ENCODE peak calls at places on chromosomes 6 and 20, in nine cellular contexts. One of them, this sample, is unnamed.

GRCh38 chr6:119036076-119036475 is 42.4 kb downstream of the FAM184A start:
- DNase-seq in GF-D8: no peak
- DNase-seq in GM20000: no peak
- DNase-seq in left kidney: no peak
- DNase-seq in NCI-H1436: no peak
- DNase-seq in HCT116: no peak
- DNase-seq in M059J: no peak
- DNase-seq in stimulated activated CD8-positive, alpha-beta memory T cell treated with anti-CD3 and anti-CD28 coated beads, Interleukin-7, amount 100 ng/mL, for 4 hours: no peak
- DNase-seq in DMS79: no peak
- DNase-seq in this sample: no peak

GRCh38 chr6:107716688-107717089 is 107.4 kb downstream of the SCML4 start:
- DNase-seq in DMS79: no peak
- DNase-seq in stimulated activated CD8-positive, alpha-beta memory T cell treated with anti-CD3 and anti-CD28 coated beads, Interleukin-7, amount 100 ng/mL, for 4 hours: peak; percentile 76
- DNase-seq in left kidney: no peak
- DNase-seq in HCT116: peak; percentile 68
- DNase-seq in GF-D8: peak; percentile 49
- DNase-seq in NCI-H1436: no peak
- DNase-seq in GM20000: peak; percentile 47
- DNase-seq in M059J: peak; percentile 70
- DNase-seq in this sample: peak; percentile 71

GRCh38 chr6:45562171-45562570 is 184.4 kb upstream of the SUPT3H start:
- DNase-seq in M059J: no peak
- DNase-seq in left kidney: no peak
- DNase-seq in NCI-H1436: no peak
- DNase-seq in HCT116: no peak
- DNase-seq in stimulated activated CD8-positive, alpha-beta memory T cell treated with anti-CD3 and anti-CD28 coated beads, Interleukin-7, amount 100 ng/mL, for 4 hours: no peak
- DNase-seq in DMS79: no peak
- DNase-seq in GF-D8: no peak
- DNase-seq in GM20000: no peak
- DNase-seq in this sample: no peak

GRCh38 chr6:149905911-149906371 is 8.0 kb upstream of the RAET1E start:
- DNase-seq in GF-D8: no peak
- DNase-seq in GM20000: no peak
- DNase-seq in stimulated activated CD8-positive, alpha-beta memory T cell treated with anti-CD3 and anti-CD28 coated beads, Interleukin-7, amount 100 ng/mL, for 4 hours: no peak
- DNase-seq in HCT116: no peak
- DNase-seq in DMS79: no peak
- DNase-seq in left kidney: no peak
- DNase-seq in NCI-H1436: no peak
- DNase-seq in M059J: no peak
- DNase-seq in this sample: no peak

GRCh38 chr6:108764580-108764950 is 83.7 kb upstream of the ARMC2 start:
- DNase-seq in left kidney: no peak
- DNase-seq in GF-D8: no peak
- DNase-seq in HCT116: no peak
- DNase-seq in stimulated activated CD8-positive, alpha-beta memory T cell treated with anti-CD3 and anti-CD28 coated beads, Interleukin-7, amount 100 ng/mL, for 4 hours: no peak
- DNase-seq in DMS79: no peak
- DNase-seq in GM20000: no peak
- DNase-seq in M059J: no peak
- DNase-seq in NCI-H1436: no peak
- DNase-seq in this sample: no peak

GRCh38 chr6:44057931-44058616 is 69.2 kb downstream of the MRPL14 start:
- DNase-seq in left kidney: no peak
- DNase-seq in DMS79: no peak
- DNase-seq in GF-D8: no peak
- DNase-seq in stimulated activated CD8-positive, alpha-beta memory T cell treated with anti-CD3 and anti-CD28 coated beads, Interleukin-7, amount 100 ng/mL, for 4 hours: no peak
- DNase-seq in HCT116: no peak
- DNase-seq in M059J: peak; percentile 74
- DNase-seq in NCI-H1436: no peak
- DNase-seq in GM20000: no peak
- DNase-seq in this sample: no peak

GRCh38 chr6:127180421-127180820 is 62.0 kb downstream of the RSPO3 start:
- DNase-seq in NCI-H1436: no peak
- DNase-seq in left kidney: no peak
- DNase-seq in HCT116: no peak
- DNase-seq in stimulated activated CD8-positive, alpha-beta memory T cell treated with anti-CD3 and anti-CD28 coated beads, Interleukin-7, amount 100 ng/mL, for 4 hours: no peak
- DNase-seq in DMS79: no peak
- DNase-seq in GM20000: no peak
- DNase-seq in GF-D8: no peak
- DNase-seq in M059J: no peak
- DNase-seq in this sample: no peak

GRCh38 chr6:125974214-125974866 is 12.0 kb upstream of the TRMT11 start:
- DNase-seq in stimulated activated CD8-positive, alpha-beta memory T cell treated with anti-CD3 and anti-CD28 coated beads, Interleukin-7, amount 100 ng/mL, for 4 hours: no peak
- DNase-seq in GF-D8: peak; percentile 30
- DNase-seq in left kidney: peak; percentile 69
- DNase-seq in GM20000: peak; percentile 44
- DNase-seq in HCT116: peak; percentile 46
- DNase-seq in NCI-H1436: peak; percentile 53
- DNase-seq in DMS79: peak; percentile 21
- DNase-seq in M059J: peak; percentile 69
- DNase-seq in this sample: no peak

GRCh38 chr6:15519681-15520080 is 143.1 kb downstream of the DTNBP1 start:
- DNase-seq in GM20000: no peak
- DNase-seq in M059J: no peak
- DNase-seq in stimulated activated CD8-positive, alpha-beta memory T cell treated with anti-CD3 and anti-CD28 coated beads, Interleukin-7, amount 100 ng/mL, for 4 hours: no peak
- DNase-seq in DMS79: no peak
- DNase-seq in GF-D8: no peak
- DNase-seq in HCT116: no peak
- DNase-seq in NCI-H1436: no peak
- DNase-seq in left kidney: no peak
- DNase-seq in this sample: no peak

GRCh38 chr20:10637563-10637962 is 36.2 kb downstream of the JAG1 start:
- DNase-seq in stimulated activated CD8-positive, alpha-beta memory T cell treated with anti-CD3 and anti-CD28 coated beads, Interleukin-7, amount 100 ng/mL, for 4 hours: no peak
- DNase-seq in GF-D8: no peak
- DNase-seq in GM20000: no peak
- DNase-seq in NCI-H1436: no peak
- DNase-seq in M059J: no peak
- DNase-seq in DMS79: no peak
- DNase-seq in HCT116: no peak
- DNase-seq in left kidney: peak; percentile 60
- DNase-seq in this sample: no peak

GRCh38 chr6:112145080-112145573 is 57.7 kb downstream of the FAM229B start:
- DNase-seq in NCI-H1436: no peak
- DNase-seq in stimulated activated CD8-positive, alpha-beta memory T cell treated with anti-CD3 and anti-CD28 coated beads, Interleukin-7, amount 100 ng/mL, for 4 hours: no peak
- DNase-seq in left kidney: no peak
- DNase-seq in M059J: no peak
- DNase-seq in HCT116: no peak
- DNase-seq in GM20000: no peak
- DNase-seq in GF-D8: no peak
- DNase-seq in DMS79: no peak
- DNase-seq in this sample: no peak

GRCh38 chr20:61990484-61990883 is 75.2 kb downstream of the TAF4 start:
- DNase-seq in GF-D8: no peak
- DNase-seq in DMS79: no peak
- DNase-seq in GM20000: no peak
- DNase-seq in HCT116: no peak
- DNase-seq in left kidney: no peak
- DNase-seq in NCI-H1436: no peak
- DNase-seq in M059J: no peak
- DNase-seq in stimulated activated CD8-positive, alpha-beta memory T cell treated with anti-CD3 and anti-CD28 coated beads, Interleukin-7, amount 100 ng/mL, for 4 hours: no peak
- DNase-seq in this sample: no peak

GRCh38 chr6:27720607-27721580 is 191.3 kb downstream of the OR2B2 start:
- DNase-seq in NCI-H1436: no peak
- DNase-seq in M059J: peak; percentile 61
- DNase-seq in HCT116: peak; percentile 87
- DNase-seq in left kidney: peak; percentile 23
- DNase-seq in GF-D8: no peak
- DNase-seq in GM20000: peak; percentile 40
- DNase-seq in stimulated activated CD8-positive, alpha-beta memory T cell treated with anti-CD3 and anti-CD28 coated beads, Interleukin-7, amount 100 ng/mL, for 4 hours: no peak
- DNase-seq in DMS79: no peak
- DNase-seq in this sample: no peak

GRCh38 chr20:32582659-32583580 is 2.2 kb downstream of the NOL4L start:
- DNase-seq in GM20000: peak; percentile 77
- DNase-seq in HCT116: no peak
- DNase-seq in M059J: no peak
- DNase-seq in left kidney: peak; percentile 91
- DNase-seq in GF-D8: no peak
- DNase-seq in NCI-H1436: no peak
- DNase-seq in DMS79: peak; percentile 21
- DNase-seq in stimulated activated CD8-positive, alpha-beta memory T cell treated with anti-CD3 and anti-CD28 coated beads, Interleukin-7, amount 100 ng/mL, for 4 hours: no peak
- DNase-seq in this sample: no peak

GRCh38 chr6:106085984-106086832 is at the start of gene PRDM1:
- DNase-seq in NCI-H1436: peak; percentile 71
- DNase-seq in HCT116: peak; percentile 81
- DNase-seq in left kidney: peak; percentile 92
- DNase-seq in GF-D8: peak; percentile 99
- DNase-seq in M059J: peak; percentile 97
- DNase-seq in GM20000: peak; percentile 84
- DNase-seq in stimulated activated CD8-positive, alpha-beta memory T cell treated with anti-CD3 and anti-CD28 coated beads, Interleukin-7, amount 100 ng/mL, for 4 hours: peak; percentile 66
- DNase-seq in DMS79: peak; percentile 67
- DNase-seq in this sample: peak; percentile 62

GRCh38 chr6:108801331-108801730 is 46.9 kb upstream of the ARMC2 start:
- DNase-seq in HCT116: no peak
- DNase-seq in stimulated activated CD8-positive, alpha-beta memory T cell treated with anti-CD3 and anti-CD28 coated beads, Interleukin-7, amount 100 ng/mL, for 4 hours: no peak
- DNase-seq in GF-D8: peak; percentile 31
- DNase-seq in GM20000: no peak
- DNase-seq in DMS79: no peak
- DNase-seq in NCI-H1436: peak; percentile 8
- DNase-seq in left kidney: no peak
- DNase-seq in M059J: no peak
- DNase-seq in this sample: no peak

GRCh38 chr6:138538390-138539031 is 39.2 kb upstream of the NHSL1 start:
- DNase-seq in NCI-H1436: no peak
- DNase-seq in DMS79: no peak
- DNase-seq in M059J: peak; percentile 30
- DNase-seq in HCT116: no peak
- DNase-seq in GF-D8: no peak
- DNase-seq in GM20000: no peak
- DNase-seq in stimulated activated CD8-positive, alpha-beta memory T cell treated with anti-CD3 and anti-CD28 coated beads, Interleukin-7, amount 100 ng/mL, for 4 hours: no peak
- DNase-seq in left kidney: no peak
- DNase-seq in this sample: no peak

GRCh38 chr6:32622545-32623401 is 14.4 kb upstream of the HLA-DQA1 start:
- DNase-seq in NCI-H1436: no peak
- DNase-seq in M059J: peak; percentile 44
- DNase-seq in stimulated activated CD8-positive, alpha-beta memory T cell treated with anti-CD3 and anti-CD28 coated beads, Interleukin-7, amount 100 ng/mL, for 4 hours: peak; percentile 27
- DNase-seq in DMS79: no peak
- DNase-seq in HCT116: no peak
- DNase-seq in GF-D8: peak; percentile 4
- DNase-seq in GM20000: peak; percentile 38
- DNase-seq in left kidney: peak; percentile 54
- DNase-seq in this sample: peak; percentile 6

GRCh38 chr6:159461266-159461665 is 231.8 kb downstream of the SOD2 start:
- DNase-seq in NCI-H1436: no peak
- DNase-seq in HCT116: no peak
- DNase-seq in M059J: peak; percentile 62
- DNase-seq in DMS79: no peak
- DNase-seq in left kidney: peak; percentile 18
- DNase-seq in GF-D8: no peak
- DNase-seq in stimulated activated CD8-positive, alpha-beta memory T cell treated with anti-CD3 and anti-CD28 coated beads, Interleukin-7, amount 100 ng/mL, for 4 hours: no peak
- DNase-seq in GM20000: no peak
- DNase-seq in this sample: no peak

GRCh38 chr6:158283304-158284005 is 28.8 kb upstream of the TULP4 start:
- DNase-seq in left kidney: peak; percentile 29
- DNase-seq in DMS79: no peak
- DNase-seq in stimulated activated CD8-positive, alpha-beta memory T cell treated with anti-CD3 and anti-CD28 coated beads, Interleukin-7, amount 100 ng/mL, for 4 hours: no peak
- DNase-seq in M059J: peak; percentile 69
- DNase-seq in NCI-H1436: no peak
- DNase-seq in GM20000: no peak
- DNase-seq in GF-D8: no peak
- DNase-seq in HCT116: no peak
- DNase-seq in this sample: peak; percentile 16

GRCh38 chr6:14380421-14380820 is 262.8 kb downstream of the CD83 start:
- DNase-seq in M059J: peak; percentile 18
- DNase-seq in GM20000: no peak
- DNase-seq in stimulated activated CD8-positive, alpha-beta memory T cell treated with anti-CD3 and anti-CD28 coated beads, Interleukin-7, amount 100 ng/mL, for 4 hours: no peak
- DNase-seq in left kidney: no peak
- DNase-seq in NCI-H1436: no peak
- DNase-seq in GF-D8: no peak
- DNase-seq in DMS79: no peak
- DNase-seq in HCT116: no peak
- DNase-seq in this sample: no peak

GRCh38 chr20:51427625-51428291 is 114.8 kb downstream of the NFATC2 start:
- DNase-seq in DMS79: no peak
- DNase-seq in NCI-H1436: no peak
- DNase-seq in stimulated activated CD8-positive, alpha-beta memory T cell treated with anti-CD3 and anti-CD28 coated beads, Interleukin-7, amount 100 ng/mL, for 4 hours: no peak
- DNase-seq in left kidney: no peak
- DNase-seq in M059J: no peak
- DNase-seq in GF-D8: no peak
- DNase-seq in HCT116: no peak
- DNase-seq in GM20000: no peak
- DNase-seq in this sample: no peak

GRCh38 chr20:62066983-62067433 is 1.3 kb upstream of the TAF4 start:
- DNase-seq in M059J: no peak
- DNase-seq in NCI-H1436: no peak
- DNase-seq in DMS79: no peak
- DNase-seq in left kidney: peak; percentile 65
- DNase-seq in HCT116: no peak
- DNase-seq in stimulated activated CD8-positive, alpha-beta memory T cell treated with anti-CD3 and anti-CD28 coated beads, Interleukin-7, amount 100 ng/mL, for 4 hours: no peak
- DNase-seq in GM20000: peak; percentile 72
- DNase-seq in GF-D8: no peak
- DNase-seq in this sample: no peak

GRCh38 chr6:98067375-98067774 is 767.0 kb upstream of the POU3F2 start:
- DNase-seq in NCI-H1436: no peak
- DNase-seq in left kidney: no peak
- DNase-seq in M059J: no peak
- DNase-seq in stimulated activated CD8-positive, alpha-beta memory T cell treated with anti-CD3 and anti-CD28 coated beads, Interleukin-7, amount 100 ng/mL, for 4 hours: no peak
- DNase-seq in DMS79: no peak
- DNase-seq in HCT116: no peak
- DNase-seq in GF-D8: no peak
- DNase-seq in GM20000: no peak
- DNase-seq in this sample: no peak

GRCh38 chr6:100664274-100665040 is 199.7 kb upstream of the SIM1 start:
- DNase-seq in M059J: peak; percentile 50
- DNase-seq in GF-D8: no peak
- DNase-seq in left kidney: peak; percentile 32
- DNase-seq in GM20000: no peak
- DNase-seq in DMS79: no peak
- DNase-seq in HCT116: no peak
- DNase-seq in NCI-H1436: peak; percentile 18
- DNase-seq in stimulated activated CD8-positive, alpha-beta memory T cell treated with anti-CD3 and anti-CD28 coated beads, Interleukin-7, amount 100 ng/mL, for 4 hours: no peak
- DNase-seq in this sample: no peak

GRCh38 chr20:62702886-62703852 is 5.5 kb upstream of the NTSR1 start:
- DNase-seq in M059J: peak; percentile 98
- DNase-seq in NCI-H1436: no peak
- DNase-seq in DMS79: peak; percentile 25
- DNase-seq in HCT116: peak; percentile 76
- DNase-seq in left kidney: no peak
- DNase-seq in stimulated activated CD8-positive, alpha-beta memory T cell treated with anti-CD3 and anti-CD28 coated beads, Interleukin-7, amount 100 ng/mL, for 4 hours: no peak
- DNase-seq in GF-D8: no peak
- DNase-seq in GM20000: no peak
- DNase-seq in this sample: no peak

This sample was measured in T-cell.